ENCODE peak calls at places on chromosomes 13 and 19, in six cellular contexts. H is adipocyte, C is MM.1S, B is fibroblast of lung, J is NT2/D1, G is IMR-90. W is an unnamed sample. For H3K4me1, the result is how much of the 10 kb centered on the place peaks cover.

GRCh38 chr13:44132710-44133109 is 240.9 kb upstream of the SERP2 start:
- DNase-seq in J (no peak), H (peak), B (peak), C (no peak), G (peak), W (peak)

GRCh38 chr13:89550842-89551422 is 1796.6 kb upstream of the MIR17HG start:
- DNase-seq in H (no peak), C (no peak), B (no peak), J (no peak), G (no peak), W (no peak)

GRCh38 chr19:58577581-58578429 is 4.7 kb upstream of the MZF1 start:
- DNase-seq in C (no peak), G (no peak), J (no peak), B (no peak), H (no peak), W (no peak)

GRCh38 chr19:11729586-11729985 is 9.2 kb downstream of the ZNF823 start:
- DNase-seq in J (no peak), B (no peak), G (no peak), C (no peak), H (no peak), W (no peak)

GRCh38 chr19:40503300-40503699 is 36.5 kb downstream of the SPTBN4 start:
- DNase-seq in G (no peak), B (no peak), H (no peak), C (no peak), J (no peak), W (no peak)

GRCh38 chr13:99505814-99506269 is 4.6 kb downstream of the TM9SF2 start:
- DNase-seq in C (no peak), J (no peak), G (peak), H (peak), B (peak), W (peak)

GRCh38 chr19:4508698-4509097 is 9.6 kb downstream of the PLIN4 start:
- DNase-seq in C (no peak), H (no peak), G (no peak), B (no peak), J (no peak), W (no peak)

GRCh38 chr13:24625870-24626419 is 54.3 kb upstream of the ATP12A start:
- DNase-seq in H (no peak), J (no peak), C (no peak), B (no peak), G (no peak), W (peak)

GRCh38 chr19:13234518-13234917 is 84.3 kb downstream of the IER2 start:
- DNase-seq in H (peak), C (peak), J (peak), B (peak), G (no peak), W (peak)

GRCh38 chr13:23159205-23159586 is 21.6 kb upstream of the SGCG start:
- DNase-seq in B (peak), C (peak), J (peak), G (peak), H (peak), W (peak)

GRCh38 chr19:32818536-32818935 is 51.0 kb downstream of the SLC7A9 start:
- DNase-seq in B (no peak), G (no peak), H (no peak), C (no peak), J (no peak), W (no peak)

GRCh38 chr19:40594657-40595077 is 6.5 kb upstream of the LTBP4 start:
- DNase-seq in G (peak), C (no peak), H (no peak), B (no peak), J (no peak), W (peak)

GRCh38 chr19:54317108-54317964 is 4.4 kb upstream of the LILRA5 start:
- DNase-seq in H (no peak), C (no peak), B (no peak), G (no peak), J (no peak), W (no peak)
- H3K4me1 ChIP-seq in H (under half), C (under half), B (under half), G (under half), J (under half), W (under half)

DNA sequence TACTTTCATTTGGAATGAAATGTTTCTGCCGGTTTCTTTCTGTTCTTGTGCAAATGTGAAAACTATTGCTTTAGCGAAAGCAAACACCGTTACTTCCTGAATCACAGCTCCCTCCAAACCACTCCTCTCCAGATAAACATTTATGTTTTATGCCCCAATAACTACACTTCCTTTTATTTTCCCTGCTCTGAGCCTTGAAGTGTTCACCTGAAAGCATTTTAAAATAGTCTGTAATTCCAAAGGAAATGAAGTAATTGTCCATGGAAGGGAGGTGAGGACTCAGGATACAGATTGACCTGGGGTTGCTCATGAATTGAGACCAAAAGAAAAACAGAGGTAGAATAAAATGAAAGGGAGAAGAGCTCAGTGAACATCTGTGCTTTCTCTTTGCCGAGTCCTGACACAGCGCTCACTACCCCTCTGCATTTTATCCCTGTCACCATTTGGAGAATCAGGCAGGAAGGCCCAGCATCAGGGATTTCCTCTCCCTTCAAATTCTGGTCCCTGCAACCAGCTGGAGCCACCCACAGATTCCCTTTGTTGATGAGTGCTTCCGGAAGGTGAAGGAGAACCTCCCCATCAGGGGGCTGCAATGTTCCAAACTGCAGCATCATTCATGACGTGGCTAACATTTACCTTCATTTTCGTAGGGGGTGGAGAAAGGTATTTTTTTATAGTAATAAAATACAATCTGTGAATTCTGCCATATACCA is 171.9 kb downstream of the ITGBL1 start:
- DNase-seq in H (no peak), C (no peak), B (peak), G (peak), J (no peak), W (no peak)
- H3K9ac ChIP-seq in H (no peak), C (no peak), B (no peak), G (no peak), J (no peak), W (no peak)

DNA sequence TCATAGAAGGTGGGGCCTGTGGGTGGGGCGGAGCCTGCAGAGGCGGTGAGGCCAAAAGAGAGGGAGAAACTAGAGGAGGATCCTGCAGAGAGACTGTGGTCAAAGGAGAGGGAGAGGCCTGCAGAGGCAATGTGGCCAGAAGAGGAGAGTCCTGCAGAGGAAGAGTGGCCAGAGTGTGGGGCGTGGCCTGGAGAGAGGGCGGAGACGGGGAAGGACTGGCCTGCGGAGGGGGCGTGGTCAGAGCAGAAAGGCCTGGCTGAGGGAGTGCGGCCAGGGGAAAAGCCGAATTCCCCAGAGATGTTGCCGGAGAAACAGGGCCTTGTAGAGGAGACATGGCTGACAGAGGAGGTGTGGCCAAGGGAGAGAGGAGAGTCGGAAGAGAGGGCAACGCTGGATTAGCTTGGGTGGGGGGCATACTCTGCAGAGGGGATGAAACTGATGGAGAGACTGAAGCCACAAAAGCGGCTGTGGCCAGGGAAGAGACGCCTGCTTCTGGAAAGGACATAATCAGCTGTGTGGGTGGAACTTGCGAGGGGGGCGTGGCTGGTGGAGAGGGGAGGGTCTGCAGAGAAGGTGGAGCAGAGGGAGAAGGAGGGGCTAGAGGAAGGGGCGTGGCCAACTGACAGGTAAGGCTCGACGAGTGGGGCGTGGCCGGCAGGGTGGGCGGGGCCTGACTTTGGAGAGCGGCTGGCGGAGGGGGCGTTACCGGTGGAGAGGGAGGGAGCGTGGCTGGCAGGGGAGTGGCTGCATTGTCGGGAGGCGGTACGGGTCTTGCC is 2.5 kb downstream of the PRR36 start:
- DNase-seq in B (peak), H (peak), C (no peak), G (peak), J (peak), W (peak)
- H3K4me1 ChIP-seq in B (under half), H (under half), C (under half), G (under half), J (under half), W (under half)

GRCh38 chr19:5686326-5686646 is 3.8 kb upstream of the RPL36 start:
- DNase-seq in B (no peak), H (no peak), C (no peak), J (no peak), G (no peak), W (no peak)
- H3K9ac ChIP-seq in B (no peak), H (no peak), C (peak), J (no peak), G (no peak), W (no peak)

GRCh38 chr19:46412034-46412982 is 1.1 kb downstream of the CCDC8 start:
- DNase-seq in B (no peak), J (no peak), G (no peak), H (no peak), C (no peak), W (peak)

GRCh38 chr19:46411088-46412033 is 2.0 kb downstream of the CCDC8 start:
- DNase-seq in B (no peak), H (no peak), J (no peak), G (no peak), C (no peak), W (no peak)

GRCh38 chr19:46412983-46413261 is 442 bp downstream of the CCDC8 start:
- DNase-seq in B (no peak), C (no peak), H (no peak), J (no peak), G (no peak), W (peak)

GRCh38 chr19:46416077-46416709 is 2.8 kb upstream of the CCDC8 start:
- DNase-seq in C (no peak), J (peak), H (peak), G (peak), B (peak), W (peak)

DNA sequence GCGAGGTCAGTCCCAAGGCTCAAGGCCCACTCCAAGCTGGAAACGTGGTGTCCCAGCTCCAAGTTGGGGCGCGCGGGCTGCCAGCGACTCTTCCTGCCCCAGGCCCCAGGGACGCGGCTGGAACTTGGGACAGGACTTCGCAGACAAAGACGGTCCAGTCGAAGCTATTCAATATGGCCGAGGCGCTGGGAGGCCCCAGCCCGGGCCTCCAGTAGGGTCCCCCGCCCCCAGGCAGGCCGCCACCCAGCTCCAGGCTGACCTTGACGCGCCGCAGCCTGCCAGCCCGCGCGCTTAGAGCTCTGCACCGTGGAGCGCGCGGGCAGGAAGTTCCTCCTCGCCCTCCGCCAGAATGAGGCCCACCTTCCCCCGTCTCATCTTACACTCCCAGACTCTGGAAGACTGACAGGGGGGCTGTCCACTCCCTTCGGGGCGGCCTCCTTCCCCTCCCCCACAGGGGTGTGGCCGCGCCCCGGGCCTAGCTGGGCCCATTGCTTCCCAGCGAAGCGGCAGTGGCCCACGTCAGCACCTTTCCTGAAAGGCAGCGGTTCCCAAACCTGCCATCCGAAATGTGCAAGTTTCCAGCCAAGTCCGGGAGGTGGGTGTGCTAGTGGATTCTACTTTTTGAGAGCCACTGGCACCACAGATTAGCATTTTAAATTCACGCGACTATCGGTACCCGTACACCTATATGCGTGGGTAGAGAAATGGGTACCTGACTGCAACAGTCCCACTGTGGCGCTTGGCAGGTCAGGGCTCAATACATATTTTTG is at the start of gene CCDC8:
- DNase-seq in J (peak), C (no peak), G (peak), B (peak), H (peak), W (peak)
- H3K4me1 ChIP-seq in J (under half), C (under half), G (under half), B (under half), H (under half), W (under half)

GRCh38 chr13:26020536-26021290 is 31.1 kb downstream of the SHISA2 start:
- DNase-seq in G (no peak), H (no peak), C (no peak), J (no peak), B (no peak), W (no peak)
- H3K9ac ChIP-seq in G (no peak), H (no peak), C (no peak), J (no peak), B (no peak), W (no peak)

GRCh38 chr19:42152876-42153275 is 20.6 kb upstream of the POU2F2 start:
- DNase-seq in C (no peak), G (no peak), H (no peak), B (no peak), J (no peak), W (no peak)
- H3K4me1 ChIP-seq in C (under half), G (under half), H (under half), B (under half), J (under half), W (under half)

GRCh38 chr13:51590966-51591627 is 6.8 kb downstream of the WDFY2 start:
- DNase-seq in H (peak), C (no peak), G (peak), J (no peak), B (peak), W (peak)
- H3K9ac ChIP-seq in H (peak), C (no peak), G (no peak), J (no peak), B (peak), W (peak)

W was measured in GM23248.